ENCODE peak calls at places on chromosomes 13 and 19, in seven cellular contexts. One of them, this sample, is unnamed. For H3K36me3, the result is how much of the 10 kb centered on the place peaks cover.

GRCh38 chr19:55005684-55006488 is 32.2 kb downstream of the GP6 start:
- DNase-seq in tibial artery: no peak
- DNase-seq in psoas muscle: no peak
- DNase-seq in GM06990: peak
- DNase-seq in fibroblast of lung: peak
- DNase-seq in GM23338: peak
- DNase-seq in BE2C: peak
- DNase-seq in this sample: peak

GRCh38 chr19:33509774-33510173 is 11.8 kb downstream of the PEPD start:
- DNase-seq in tibial artery: no peak
- DNase-seq in psoas muscle: no peak
- DNase-seq in GM06990: no peak
- DNase-seq in fibroblast of lung: no peak
- DNase-seq in GM23338: no peak
- DNase-seq in BE2C: no peak
- DNase-seq in this sample: no peak

GRCh38 chr13:101523732-101524131 is 71.3 kb downstream of the ITGBL1 start:
- DNase-seq in tibial artery: peak
- DNase-seq in psoas muscle: peak
- DNase-seq in GM06990: no peak
- DNase-seq in fibroblast of lung: peak
- DNase-seq in GM23338: no peak
- DNase-seq in BE2C: no peak
- DNase-seq in this sample: peak

GRCh38 chr13:39930060-39930459 is 274.6 kb downstream of the COG6 start:
- DNase-seq in tibial artery: no peak
- DNase-seq in psoas muscle: no peak
- DNase-seq in GM06990: no peak
- DNase-seq in fibroblast of lung: no peak
- DNase-seq in GM23338: no peak
- DNase-seq in BE2C: no peak
- DNase-seq in this sample: no peak

GRCh38 chr13:49330546-49330864 is 82.8 kb downstream of the CDADC1 start:
- DNase-seq in tibial artery: no peak
- DNase-seq in psoas muscle: no peak
- DNase-seq in GM06990: no peak
- DNase-seq in fibroblast of lung: no peak
- DNase-seq in GM23338: no peak
- DNase-seq in BE2C: no peak
- DNase-seq in this sample: no peak

GRCh38 chr19:50580970-50581636 is 12.9 kb upstream of the LRRC4B start:
- DNase-seq in tibial artery: no peak
- DNase-seq in psoas muscle: no peak
- DNase-seq in GM06990: no peak
- DNase-seq in fibroblast of lung: no peak
- DNase-seq in GM23338: no peak
- DNase-seq in BE2C: no peak
- DNase-seq in this sample: no peak

GRCh38 chr13:112079696-112080095 is 12.7 kb downstream of the SOX1 start:
- DNase-seq in tibial artery: peak
- DNase-seq in psoas muscle: no peak
- DNase-seq in GM06990: no peak
- DNase-seq in fibroblast of lung: no peak
- DNase-seq in GM23338: no peak
- DNase-seq in BE2C: no peak
- DNase-seq in this sample: peak

GRCh38 chr13:94596575-94596971 is 621 bp upstream of the TGDS start:
- DNase-seq in tibial artery: no peak
- DNase-seq in psoas muscle: no peak
- DNase-seq in GM06990: no peak
- DNase-seq in fibroblast of lung: no peak
- DNase-seq in GM23338: no peak
- DNase-seq in BE2C: no peak
- DNase-seq in this sample: no peak

GRCh38 chr19:11264452-11265176 is 2.3 kb upstream of the DOCK6 start:
- DNase-seq in tibial artery: no peak
- DNase-seq in psoas muscle: no peak
- DNase-seq in GM06990: no peak
- DNase-seq in fibroblast of lung: no peak
- DNase-seq in GM23338: peak
- DNase-seq in BE2C: no peak
- DNase-seq in this sample: peak

GRCh38 chr13:21435710-21436151 is 23.4 kb downstream of the ZDHHC20 start:
- DNase-seq in tibial artery: peak
- DNase-seq in psoas muscle: peak
- DNase-seq in GM06990: peak
- DNase-seq in fibroblast of lung: peak
- DNase-seq in GM23338: no peak
- DNase-seq in BE2C: no peak
- DNase-seq in this sample: peak

GRCh38 chr13:20403826-20404225 is 121.8 kb downstream of the CRYL1 start:
- DNase-seq in tibial artery: no peak
- DNase-seq in psoas muscle: no peak
- DNase-seq in GM06990: no peak
- DNase-seq in fibroblast of lung: no peak
- DNase-seq in GM23338: no peak
- DNase-seq in BE2C: no peak
- DNase-seq in this sample: no peak

GRCh38 chr19:46521241-46521640 is 25.6 kb upstream of the PNMA8B start:
- DNase-seq in tibial artery: no peak
- DNase-seq in psoas muscle: no peak
- DNase-seq in GM06990: no peak
- DNase-seq in fibroblast of lung: no peak
- DNase-seq in GM23338: no peak
- DNase-seq in BE2C: no peak
- DNase-seq in this sample: no peak

GRCh38 chr13:21338156-21338555 is 120.9 kb downstream of the ZDHHC20 start:
- DNase-seq in tibial artery: no peak
- DNase-seq in psoas muscle: no peak
- DNase-seq in GM06990: no peak
- DNase-seq in fibroblast of lung: no peak
- DNase-seq in GM23338: peak
- DNase-seq in BE2C: no peak
- DNase-seq in this sample: no peak

GRCh38 chr19:994516-994915 is 5.7 kb upstream of the GRIN3B start:
- DNase-seq in tibial artery: no peak
- DNase-seq in psoas muscle: no peak
- DNase-seq in GM06990: no peak
- DNase-seq in fibroblast of lung: no peak
- DNase-seq in GM23338: no peak
- DNase-seq in BE2C: no peak
- DNase-seq in this sample: no peak

GRCh38 chr19:4388171-4389063 is 11.9 kb downstream of the SH3GL1 start:
- DNase-seq in tibial artery: peak
- DNase-seq in psoas muscle: peak
- DNase-seq in GM06990: no peak
- DNase-seq in fibroblast of lung: no peak
- DNase-seq in GM23338: no peak
- DNase-seq in BE2C: no peak
- DNase-seq in this sample: no peak

GRCh38 chr19:17952041-17952976 is 14.6 kb upstream of the KCNN1 start:
- DNase-seq in tibial artery: no peak
- DNase-seq in psoas muscle: no peak
- DNase-seq in GM06990: no peak
- DNase-seq in fibroblast of lung: no peak
- DNase-seq in GM23338: peak
- DNase-seq in BE2C: peak
- DNase-seq in this sample: no peak

GRCh38 chr13:42997381-42997780 is 5.3 kb upstream of the EPSTI1 start:
- DNase-seq in tibial artery: no peak
- DNase-seq in psoas muscle: no peak
- DNase-seq in GM06990: peak
- DNase-seq in fibroblast of lung: no peak
- DNase-seq in GM23338: no peak
- DNase-seq in BE2C: no peak
- DNase-seq in this sample: no peak

GRCh38 chr13:72229067-72229466 is 362.1 kb upstream of the DACH1 start:
- DNase-seq in tibial artery: no peak
- DNase-seq in psoas muscle: no peak
- DNase-seq in GM06990: no peak
- DNase-seq in fibroblast of lung: no peak
- DNase-seq in GM23338: no peak
- DNase-seq in BE2C: no peak
- DNase-seq in this sample: no peak

GRCh38 chr19:7550987-7551761 is 15.7 kb downstream of the PNPLA6 start:
- DNase-seq in tibial artery: peak
- DNase-seq in psoas muscle: peak
- DNase-seq in GM06990: no peak
- DNase-seq in fibroblast of lung: peak
- DNase-seq in GM23338: peak
- DNase-seq in BE2C: peak
- DNase-seq in this sample: peak

GRCh38 chr13:62333466-62333865 is 917.8 kb upstream of the PCDH20 start:
- DNase-seq in tibial artery: no peak
- DNase-seq in psoas muscle: no peak
- DNase-seq in GM06990: no peak
- DNase-seq in fibroblast of lung: no peak
- DNase-seq in GM23338: no peak
- DNase-seq in BE2C: no peak
- DNase-seq in this sample: no peak

DNA sequence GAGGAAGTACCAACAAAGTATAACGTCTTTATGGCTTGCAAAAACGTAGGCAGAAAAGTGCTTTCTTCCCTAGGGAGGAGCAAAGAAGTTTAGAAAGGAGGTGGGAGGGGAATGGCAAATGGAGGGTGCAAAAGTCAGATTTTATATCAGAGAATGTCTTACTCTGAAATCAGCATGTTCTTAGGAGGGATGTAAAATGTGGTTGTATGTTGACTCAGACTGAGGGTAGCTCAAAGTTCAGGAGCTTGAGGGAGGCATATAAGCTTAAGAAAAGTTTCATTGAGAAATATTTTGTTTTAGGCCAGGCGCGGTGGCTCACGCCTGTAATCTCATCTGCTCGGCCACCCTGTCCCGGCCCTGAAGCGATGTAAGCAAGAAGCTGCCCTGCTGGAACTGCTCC is 1.7 kb downstream of the ZNF90 start:
- DNase-seq in tibial artery: no peak
- DNase-seq in psoas muscle: no peak
- DNase-seq in GM06990: no peak
- DNase-seq in fibroblast of lung: peak
- DNase-seq in GM23338: no peak
- DNase-seq in BE2C: no peak
- DNase-seq in this sample: no peak
- H3K4me3 ChIP-seq in tibial artery: no peak
- H3K4me3 ChIP-seq in psoas muscle: no peak
- H3K4me3 ChIP-seq in GM06990: no peak
- H3K4me3 ChIP-seq in fibroblast of lung: peak
- H3K4me3 ChIP-seq in GM23338: peak
- H3K4me3 ChIP-seq in BE2C: peak
- H3K4me3 ChIP-seq in this sample: no peak

GRCh38 chr19:14394167-14394566 is 12.9 kb downstream of the ADGRE5 start:
- DNase-seq in tibial artery: no peak
- DNase-seq in psoas muscle: no peak
- DNase-seq in GM06990: no peak
- DNase-seq in fibroblast of lung: no peak
- DNase-seq in GM23338: no peak
- DNase-seq in BE2C: no peak
- DNase-seq in this sample: no peak
- H3K36me3 ChIP-seq in tibial artery: half or more
- H3K36me3 ChIP-seq in psoas muscle: under half
- H3K36me3 ChIP-seq in GM06990: under half
- H3K36me3 ChIP-seq in fibroblast of lung: under half
- H3K36me3 ChIP-seq in GM23338: under half
- H3K36me3 ChIP-seq in BE2C: under half
- H3K36me3 ChIP-seq in this sample: under half

GRCh38 chr13:110045202-110045601 is 258.8 kb upstream of the IRS2 start:
- DNase-seq in tibial artery: no peak
- DNase-seq in psoas muscle: no peak
- DNase-seq in GM06990: no peak
- DNase-seq in fibroblast of lung: no peak
- DNase-seq in GM23338: no peak
- DNase-seq in BE2C: no peak
- DNase-seq in this sample: no peak

GRCh38 chr13:110045919-110046318 is 259.5 kb upstream of the IRS2 start:
- DNase-seq in tibial artery: no peak
- DNase-seq in psoas muscle: no peak
- DNase-seq in GM06990: no peak
- DNase-seq in fibroblast of lung: no peak
- DNase-seq in GM23338: no peak
- DNase-seq in BE2C: no peak
- DNase-seq in this sample: no peak

GRCh38 chr13:110042253-110042652 is 255.9 kb upstream of the IRS2 start:
- DNase-seq in tibial artery: no peak
- DNase-seq in psoas muscle: no peak
- DNase-seq in GM06990: no peak
- DNase-seq in fibroblast of lung: no peak
- DNase-seq in GM23338: no peak
- DNase-seq in BE2C: no peak
- DNase-seq in this sample: no peak

GRCh38 chr13:110047511-110047910 is 259.4 kb downstream of the COL4A1 start:
- DNase-seq in tibial artery: peak
- DNase-seq in psoas muscle: no peak
- DNase-seq in GM06990: no peak
- DNase-seq in fibroblast of lung: peak
- DNase-seq in GM23338: no peak
- DNase-seq in BE2C: no peak
- DNase-seq in this sample: peak

DNA sequence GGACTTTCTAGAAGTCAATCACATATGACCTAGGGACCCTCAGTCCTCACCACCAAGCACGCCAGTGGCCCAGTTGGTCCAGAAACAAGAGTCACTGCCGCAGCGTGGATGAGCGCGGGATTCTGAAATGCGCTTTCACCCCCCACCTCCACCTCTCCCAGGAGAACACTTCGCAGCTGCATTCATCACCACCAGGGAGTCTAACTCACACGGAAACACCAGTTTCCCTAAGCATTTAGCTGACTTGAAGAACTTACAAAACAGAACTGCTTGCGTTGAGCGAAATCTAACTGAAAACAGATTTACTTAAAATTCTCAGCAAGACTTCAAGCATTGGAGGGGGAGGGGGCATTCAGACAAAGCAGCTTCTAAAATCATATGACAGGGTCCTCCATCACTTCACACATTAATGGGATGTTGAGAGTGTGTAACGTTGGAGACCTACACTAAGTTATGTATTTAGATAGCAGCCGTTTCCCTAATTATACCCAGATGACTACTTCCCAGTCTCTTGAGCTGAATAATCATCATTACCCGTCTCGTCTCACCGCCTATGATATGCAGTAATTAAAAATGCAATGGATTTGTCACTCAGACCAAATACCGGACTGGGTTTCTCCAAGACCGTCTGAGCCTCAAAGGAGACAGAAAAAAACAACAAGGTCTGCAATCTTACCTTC is 258.3 kb upstream of the IRS2 start:
- DNase-seq in tibial artery: no peak
- DNase-seq in psoas muscle: no peak
- DNase-seq in GM06990: no peak
- DNase-seq in fibroblast of lung: peak
- DNase-seq in GM23338: peak
- DNase-seq in BE2C: no peak
- DNase-seq in this sample: no peak
- TF ChIP-seq CTCF in tibial artery: no peak
- TF ChIP-seq CTCF in psoas muscle: no peak
- TF ChIP-seq CTCF in GM06990: no peak
- TF ChIP-seq CTCF in fibroblast of lung: no peak
- TF ChIP-seq CTCF in GM23338: no peak
- TF ChIP-seq CTCF in BE2C: no peak
- TF ChIP-seq CTCF in this sample: no peak

GRCh38 chr13:113724780-113725315 is 34.2 kb upstream of the TMEM255B start:
- DNase-seq in tibial artery: peak
- DNase-seq in psoas muscle: peak
- DNase-seq in GM06990: peak
- DNase-seq in fibroblast of lung: peak
- DNase-seq in GM23338: peak
- DNase-seq in BE2C: peak
- DNase-seq in this sample: peak
- H3K4me3 ChIP-seq in tibial artery: peak
- H3K4me3 ChIP-seq in psoas muscle: peak
- H3K4me3 ChIP-seq in GM06990: peak
- H3K4me3 ChIP-seq in fibroblast of lung: peak
- H3K4me3 ChIP-seq in GM23338: peak
- H3K4me3 ChIP-seq in BE2C: peak
- H3K4me3 ChIP-seq in this sample: peak

This sample was measured in bronchial epithelial cell.